ENCODE peak calls at places on chromosomes 13 and 19, in six cellular contexts. T, I, O, G, V and B are unnamed samples.

GRCh38 chr19:7744199-7744786 is 3.0 kb downstream of the CD209 start:
- DNase-seq in G (no peak), I (no peak), V (no peak), T (no peak), O (no peak), B (no peak)

GRCh38 chr13:32592082-32592481 is 5.8 kb downstream of the PDS5B start:
- DNase-seq in O (no peak), T (no peak), I (no peak), G (no peak), V (no peak), B (no peak)

GRCh38 chr19:46076951-46077814 is 36.4 kb upstream of the IGFL4 start:
- DNase-seq in V (peak), I (peak), G (no peak), T (peak), O (no peak), B (no peak)

GRCh38 chr13:76231522-76232167 is 595.5 kb downstream of the LMO7 start:
- DNase-seq in I (no peak), G (no peak), V (no peak), O (no peak), T (no peak), B (no peak)

GRCh38 chr19:18379803-18380747 is 5.9 kb upstream of the GDF15 start:
- DNase-seq in I (peak), T (peak), V (peak), O (no peak), G (no peak), B (peak)

GRCh38 chr13:103188688-103189326 is 122.6 kb upstream of the SLC10A2 start:
- DNase-seq in O (no peak), I (no peak), G (no peak), T (no peak), V (peak), B (no peak)

GRCh38 chr13:20991741-20992520 is 69.5 kb downstream of the LATS2 start:
- DNase-seq in O (no peak), G (no peak), V (no peak), I (no peak), T (no peak), B (no peak)

GRCh38 chr19:1468274-1469199 is 10.5 kb downstream of the C19orf25 start:
- DNase-seq in I (peak), V (peak), O (no peak), T (no peak), G (no peak), B (no peak)

GRCh38 chr13:39685652-39686051 is 30.2 kb downstream of the COG6 start:
- DNase-seq in T (no peak), G (no peak), I (no peak), V (no peak), O (no peak), B (no peak)

GRCh38 chr13:79361299-79361698 is 44.8 kb downstream of the RBM26 start:
- DNase-seq in G (no peak), I (no peak), O (no peak), T (no peak), V (no peak), B (no peak)

GRCh38 chr13:29369060-29369743 is 226.3 kb downstream of the SLC7A1 start:
- DNase-seq in G (no peak), I (peak), O (no peak), T (peak), V (peak), B (no peak)

GRCh38 chr13:99656843-99657506 is 155.7 kb downstream of the TM9SF2 start:
- DNase-seq in V (no peak), G (no peak), T (no peak), O (no peak), I (no peak), B (no peak)

GRCh38 chr19:19821366-19822147 is at the start of gene ZNF506:
- DNase-seq in I (peak), T (peak), O (peak), G (peak), V (peak), B (peak)

GRCh38 chr19:48443262-48443661 is 2.5 kb upstream of the GRWD1 start:
- DNase-seq in V (no peak), T (peak), O (no peak), G (no peak), I (peak), B (no peak)